ENCODE peak calls at places on chromosomes 12 and 14, in eight cellular contexts. B, Z, O, T, A, Q, J and F are unnamed samples. For H3K9me3 and H3K27me3, the result is how much of the 10 kb centered on the place peaks cover.

GRCh38 chr12:130831876-130832405 is 7.1 kb downstream of the STX2 start:
- DNase-seq in B (no peak), Z (no peak), O (peak), T (no peak), A (no peak), Q (no peak), J (no peak), F (no peak)

GRCh38 chr12:52037248-52037861 is 13.9 kb upstream of the NR4A1 start:
- DNase-seq in B (peak), Z (peak), O (no peak), T (peak), A (peak), Q (no peak), J (peak), F (no peak)

GRCh38 chr14:61470261-61470953 is 149.0 kb downstream of the PRKCH start:
- DNase-seq in B (no peak), Z (no peak), O (no peak), T (no peak), A (no peak), Q (peak), J (peak), F (no peak)

GRCh38 chr14:45251912-45252311 is 1.1 kb downstream of the MIS18BP1 start:
- DNase-seq in B (no peak), Z (no peak), O (peak), T (no peak), A (no peak), Q (peak), J (peak), F (no peak)

GRCh38 chr14:105937253-105938054 is 411.1 kb downstream of the TMEM121 start:
- DNase-seq in B (no peak), Z (no peak), O (no peak), T (no peak), A (no peak), Q (no peak), J (no peak), F (peak)

GRCh38 chr12:2301531-2302461 is 249.0 kb downstream of the CACNA1C start:
- DNase-seq in B (no peak), Z (peak), O (no peak), T (no peak), A (no peak), Q (no peak), J (peak), F (no peak)

GRCh38 chr14:52730708-52731111 is 744 bp downstream of the STYX start:
- DNase-seq in B (no peak), Z (peak), O (peak), T (no peak), A (no peak), Q (peak), J (no peak), F (no peak)

GRCh38 chr12:38905480-38906351 is at the start of gene CPNE8:
- DNase-seq in B (peak), Z (peak), O (peak), T (peak), A (peak), Q (peak), J (no peak), F (peak)

GRCh38 chr12:7108042-7108927 is 729 bp downstream of the C1RL start:
- DNase-seq in B (peak), Z (peak), O (peak), T (peak), A (peak), Q (peak), J (peak), F (peak)

GRCh38 chr12:103880299-103881142 is 39.5 kb upstream of the NT5DC3 start:
- DNase-seq in B (no peak), Z (no peak), O (no peak), T (no peak), A (no peak), Q (peak), J (no peak), F (no peak)

GRCh38 chr14:70919774-70920173 is 12.5 kb downstream of the PCNX1 start:
- DNase-seq in B (no peak), Z (no peak), O (no peak), T (no peak), A (no peak), Q (peak), J (peak), F (no peak)

GRCh38 chr14:92978229-92979021 is 55.5 kb downstream of the CHGA start:
- DNase-seq in B (no peak), Z (no peak), O (no peak), T (no peak), A (no peak), Q (no peak), J (no peak), F (peak)

GRCh38 chr12:46209914-46210834 is 58.7 kb downstream of the SLC38A1 start:
- DNase-seq in B (peak), Z (no peak), O (no peak), T (peak), A (peak), Q (peak), J (no peak), F (peak)

GRCh38 chr12:51403159-51403558 is 12.0 kb upstream of the GALNT6 start:
- DNase-seq in B (no peak), Z (no peak), O (no peak), T (no peak), A (no peak), Q (no peak), J (peak), F (no peak)

GRCh38 chr12:23084236-23084995 is 459.4 kb downstream of the ETNK1 start:
- DNase-seq in B (peak), Z (no peak), O (peak), T (no peak), A (no peak), Q (peak), J (peak), F (no peak)

GRCh38 chr12:132711169-132711843 is 664 bp downstream of the PGAM5 start:
- DNase-seq in B (no peak), Z (no peak), O (peak), T (peak), A (no peak), Q (peak), J (peak), F (no peak)

GRCh38 chr14:94663965-94664704 is 51.9 kb downstream of the SERPINA3 start:
- DNase-seq in B (no peak), Z (no peak), O (no peak), T (no peak), A (no peak), Q (peak), J (no peak), F (no peak)

GRCh38 chr12:47277972-47278448 is 198.3 kb upstream of the AMIGO2 start:
- DNase-seq in B (no peak), Z (no peak), O (peak), T (no peak), A (no peak), Q (peak), J (peak), F (no peak)

GRCh38 chr14:90498198-90498597 is 101.4 kb downstream of the CALM1 start:
- DNase-seq in B (no peak), Z (no peak), O (no peak), T (no peak), A (no peak), Q (no peak), J (no peak), F (no peak)

GRCh38 chr12:1939745-1940607 is 21.5 kb upstream of the CACNA2D4 start:
- DNase-seq in B (peak), Z (peak), O (peak), T (peak), A (peak), Q (peak), J (peak), F (peak)

GRCh38 chr14:54809767-54810166 is 92.9 kb downstream of the GCH1 start:
- DNase-seq in B (no peak), Z (no peak), O (no peak), T (no peak), A (no peak), Q (no peak), J (no peak), F (no peak)

GRCh38 chr12:16361142-16361783 is 13.8 kb downstream of the MGST1 start:
- DNase-seq in B (peak), Z (no peak), O (no peak), T (peak), A (no peak), Q (no peak), J (no peak), F (no peak)

GRCh38 chr12:16359512-16360491 is 12.4 kb downstream of the MGST1 start:
- DNase-seq in B (peak), Z (peak), O (peak), T (peak), A (no peak), Q (peak), J (peak), F (peak)

GRCh38 chr12:16358896-16359295 is 11.5 kb downstream of the MGST1 start:
- DNase-seq in B (no peak), Z (no peak), O (no peak), T (no peak), A (no peak), Q (no peak), J (peak), F (no peak)

GRCh38 chr12:16362550-16362949 is 15.1 kb downstream of the MGST1 start:
- DNase-seq in B (no peak), Z (no peak), O (no peak), T (no peak), A (no peak), Q (no peak), J (no peak), F (no peak)
- TF ChIP-seq POLR2A in B (no peak), Z (no peak), O (no peak), T (no peak), A (no peak), Q (no peak), J (no peak), F (no peak)

GRCh38 chr12:89316705-89317139 is 35.6 kb downstream of the DUSP6 start:
- DNase-seq in B (no peak), Z (no peak), O (peak), T (no peak), A (no peak), Q (no peak), J (no peak), F (no peak)

GRCh38 chr12:89323568-89324218 is 28.6 kb downstream of the DUSP6 start:
- DNase-seq in B (no peak), Z (no peak), O (no peak), T (no peak), A (no peak), Q (no peak), J (no peak), F (no peak)

GRCh38 chr12:89320735-89321134 is 31.6 kb downstream of the DUSP6 start:
- DNase-seq in B (no peak), Z (no peak), O (no peak), T (no peak), A (no peak), Q (no peak), J (no peak), F (no peak)

GRCh38 chr12:89319111-89319510 is 33.2 kb downstream of the DUSP6 start:
- DNase-seq in B (peak), Z (peak), O (no peak), T (no peak), A (peak), Q (no peak), J (no peak), F (no peak)

GRCh38 chr12:89319606-89320005 is 32.7 kb downstream of the DUSP6 start:
- DNase-seq in B (no peak), Z (no peak), O (no peak), T (no peak), A (no peak), Q (no peak), J (no peak), F (no peak)
- H3K9me3 ChIP-seq in B (under half), Z (under half), O (under half), T (under half), A (under half), Q (under half), J (under half), F (under half)

GRCh38 chr12:114328292-114328691 is 77.7 kb downstream of the TBX5 start:
- DNase-seq in B (no peak), Z (no peak), O (no peak), T (no peak), A (no peak), Q (no peak), J (no peak), F (no peak)
- H3K27me3 ChIP-seq in B (under half), Z (under half), O (under half), T (under half), A (under half), Q (under half), J (under half), F (under half)

GRCh38 chr12:78501825-78502224 is 362.7 kb upstream of the SYT1 start:
- DNase-seq in B (no peak), Z (no peak), O (no peak), T (no peak), A (no peak), Q (no peak), J (no peak), F (no peak)
- TF ChIP-seq POLR2A in B (no peak), Z (no peak), O (no peak), T (no peak), A (no peak), Q (no peak), J (no peak), F (no peak)

DNA sequence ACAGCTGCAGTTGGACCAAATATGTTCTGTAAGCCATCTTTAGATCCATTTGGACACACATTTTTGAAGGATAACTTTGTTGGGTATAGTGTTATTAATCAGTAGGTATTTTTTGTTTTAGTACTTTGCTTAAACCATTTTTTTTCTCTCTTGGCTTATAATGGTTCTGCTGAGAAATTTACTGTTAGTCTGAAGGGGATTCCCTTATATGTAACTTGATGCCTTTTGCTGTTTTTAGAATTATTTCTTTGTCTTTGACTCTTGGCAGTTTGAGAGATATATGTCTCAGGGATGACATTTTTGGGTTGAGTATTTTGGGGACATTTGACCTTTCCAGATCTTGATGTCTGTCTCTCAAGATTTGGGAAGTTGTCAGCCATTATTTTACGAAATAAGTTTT is 169.8 kb downstream of the GPHN start:
- DNase-seq in B (no peak), Z (no peak), O (no peak), T (no peak), A (no peak), Q (no peak), J (no peak), F (no peak)
- H3K9me3 ChIP-seq in B (under half), Z (under half), O (under half), T (under half), A (under half), Q (under half), J (under half), F (under half)

GRCh38 chr12:29863665-29864064 is 79.9 kb upstream of the TMTC1 start:
- DNase-seq in B (no peak), Z (no peak), O (no peak), T (no peak), A (no peak), Q (no peak), J (no peak), F (no peak)
- H3K27me3 ChIP-seq in B (under half), Z (under half), O (under half), T (under half), A (under half), Q (under half), J (under half), F (under half)

GRCh38 chr12:76033116-76034001 is 1.8 kb upstream of the PHLDA1 start:
- DNase-seq in B (no peak), Z (no peak), O (peak), T (no peak), A (no peak), Q (peak), J (peak), F (no peak)
- TF ChIP-seq POLR2A in B (no peak), Z (no peak), O (no peak), T (no peak), A (no peak), Q (no peak), J (no peak), F (no peak)

GRCh38 chr12:10736460-10736859 is 13.3 kb upstream of the YBX3 start:
- DNase-seq in B (no peak), Z (no peak), O (peak), T (no peak), A (no peak), Q (no peak), J (no peak), F (no peak)

GRCh38 chr12:10739157-10740118 is 16.3 kb upstream of the YBX3 start:
- DNase-seq in B (no peak), Z (no peak), O (peak), T (no peak), A (no peak), Q (no peak), J (no peak), F (no peak)

GRCh38 chr12:10737249-10737648 is 14.1 kb upstream of the YBX3 start:
- DNase-seq in B (no peak), Z (no peak), O (no peak), T (no peak), A (no peak), Q (no peak), J (no peak), F (no peak)

GRCh38 chr12:10732554-10732953 is 9.4 kb upstream of the YBX3 start:
- DNase-seq in B (no peak), Z (no peak), O (no peak), T (no peak), A (no peak), Q (no peak), J (no peak), F (no peak)

DNA sequence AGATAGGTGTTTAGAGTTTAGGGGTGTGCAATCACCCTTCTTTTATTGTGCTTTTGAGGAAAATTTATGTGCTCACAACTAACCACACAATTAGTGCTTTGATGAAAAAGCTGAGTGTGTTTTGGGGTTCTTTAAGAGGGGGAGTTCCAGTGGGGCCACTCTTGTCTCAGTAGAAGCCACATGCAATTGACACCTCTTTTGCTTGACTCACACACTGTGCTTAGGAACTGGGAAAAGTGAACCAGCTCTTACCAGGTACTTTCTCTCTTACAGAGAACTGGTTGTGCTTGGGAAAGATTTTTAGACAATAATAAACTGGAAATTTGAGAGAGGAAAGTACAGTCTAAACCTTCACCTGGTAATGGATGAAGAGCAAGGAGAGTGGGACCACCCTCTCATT is 12.3 kb upstream of the YBX3 start:
- DNase-seq in B (no peak), Z (no peak), O (no peak), T (no peak), A (no peak), Q (no peak), J (no peak), F (no peak)
- H3K9me3 ChIP-seq in B (under half), Z (under half), O (under half), T (under half), A (under half), Q (under half), J (under half), F (under half)

GRCh38 chr12:12724421-12725085 is 7.4 kb downstream of the CDKN1B start:
- DNase-seq in B (no peak), Z (no peak), O (no peak), T (no peak), A (no peak), Q (no peak), J (no peak), F (no peak)

GRCh38 chr12:12723681-12724420 is 6.7 kb downstream of the CDKN1B start:
- DNase-seq in B (peak), Z (peak), O (peak), T (peak), A (no peak), Q (peak), J (peak), F (peak)

GRCh38 chr12:12721251-12721689 is 4.1 kb downstream of the CDKN1B start:
- DNase-seq in B (no peak), Z (no peak), O (peak), T (peak), A (no peak), Q (no peak), J (no peak), F (no peak)

GRCh38 chr12:12722351-12723146 is 5.4 kb downstream of the CDKN1B start:
- DNase-seq in B (no peak), Z (no peak), O (no peak), T (no peak), A (no peak), Q (peak), J (peak), F (no peak)

GRCh38 chr12:12723147-12723680 is 6.0 kb downstream of the CDKN1B start:
- DNase-seq in B (no peak), Z (no peak), O (no peak), T (no peak), A (no peak), Q (peak), J (peak), F (no peak)
- H3K27me3 ChIP-seq in B (under half), Z (under half), O (under half), T (under half), A (under half), Q (under half), J (under half), F (under half)